ENCODE peak calls at places on chromosomes 16 and 17, in four cellular contexts. L is heart right ventricle, R is cardiac muscle cell, G is osteocyte. E is an unnamed sample.

GRCh38 chr17:67602974-67603373 is 114.8 kb upstream of the NOL11 start:
- DNase-seq in L (no peak), R (peak; percentile 49), G (no peak), E (peak; percentile 36)

GRCh38 chr17:60327122-60327869 is 64.6 kb downstream of the USP32 start:
- DNase-seq in L (no peak), R (no peak), G (no peak), E (no peak)

GRCh38 chr16:564690-565419 is 1.9 kb upstream of the NHLRC4 start:
- DNase-seq in R (no peak), L (no peak), G (no peak), E (no peak)

GRCh38 chr17:4607773-4608187 is 23.5 kb downstream of the SMTNL2 start:
- DNase-seq in G (no peak), R (peak; percentile 89), L (peak; percentile 82), E (no peak)

GRCh38 chr16:14485131-14485551 is 144.9 kb downstream of the PARN start:
- DNase-seq in R (peak; percentile 27), L (no peak), G (no peak), E (no peak)

GRCh38 chr17:2406903-2407790 is 6.3 kb upstream of the MNT start:
- DNase-seq in L (peak; percentile 69), G (no peak), R (peak; percentile 79), E (no peak)

GRCh38 chr17:8552582-8553320 is 77.8 kb downstream of the MYH10 start:
- DNase-seq in L (no peak), R (no peak), G (no peak), E (no peak)

GRCh38 chr17:37527249-37527851 is 37.7 kb downstream of the DUSP14 start:
- DNase-seq in L (no peak), G (no peak), R (peak; percentile 62), E (peak; percentile 48)

GRCh38 chr17:60095381-60095780 is 16.7 kb upstream of the HEATR6 start:
- DNase-seq in G (no peak), R (no peak), L (no peak), E (no peak)

GRCh38 chr16:66842765-66843164 is 1.4 kb upstream of the CA7 start:
- DNase-seq in L (no peak), G (no peak), R (no peak), E (no peak)

GRCh38 chr16:56889206-56889605 is 24.2 kb downstream of the SLC12A3 start:
- DNase-seq in L (no peak), R (no peak), G (no peak), E (no peak)

GRCh38 chr16:88632587-88632930 is 5.8 kb upstream of the IL17C start:
- DNase-seq in R (no peak), G (no peak), L (no peak), E (no peak)

GRCh38 chr17:76491271-76492184 is 9.7 kb downstream of the RHBDF2 start:
- DNase-seq in R (no peak), G (no peak), L (no peak), E (no peak)

GRCh38 chr16:17161034-17161433 is 309.7 kb downstream of the XYLT1 start:
- DNase-seq in G (no peak), R (no peak), L (no peak), E (no peak)

GRCh38 chr17:14152726-14153125 is 83.4 kb downstream of the COX10 start:
- DNase-seq in G (no peak), R (no peak), L (peak; percentile 29), E (no peak)

GRCh38 chr16:49464877-49465504 is 91.4 kb downstream of the C16orf78 start:
- DNase-seq in G (peak; percentile 81), L (no peak), R (no peak), E (peak; percentile 30)

GRCh38 chr17:82917656-82918345 is 78.0 kb upstream of the ZNF750 start:
- DNase-seq in G (no peak), L (no peak), R (peak; percentile 52), E (no peak)

GRCh38 chr17:43846221-43846712 is 709 bp upstream of the CD300LG start:
- DNase-seq in R (peak; percentile 88), L (peak; percentile 87), G (peak; percentile 94), E (peak; percentile 67)

GRCh38 chr17:3986939-3987335 is 22.7 kb upstream of the ATP2A3 start:
- DNase-seq in L (no peak), R (no peak), G (no peak), E (no peak)

GRCh38 chr16:85924675-85925074 is 25.7 kb downstream of the IRF8 start:
- DNase-seq in G (no peak), R (peak; percentile 35), L (no peak), E (no peak)

GRCh38 chr16:6103561-6103960 is 1006.0 kb upstream of the EEF2KMT start:
- DNase-seq in G (no peak), L (no peak), R (no peak), E (no peak)

GRCh38 chr16:65122974-65123845 is 1.3 kb upstream of the CDH11 start:
- DNase-seq in G (peak; percentile 90), R (peak; percentile 81), L (peak; percentile 58), E (peak; percentile 49)

GRCh38 chr16:25051446-25052160 is 36.4 kb upstream of the ARHGAP17 start:
- DNase-seq in L (no peak), G (no peak), R (peak; percentile 37), E (no peak)

GRCh38 chr17:77287432-77288068 is 146.8 kb downstream of the SEC14L1 start:
- DNase-seq in R (peak; percentile 93), L (peak; percentile 64), G (no peak), E (peak; percentile 72)

GRCh38 chr16:2466667-2467300 is 4.3 kb upstream of the NTN3 start:
- DNase-seq in L (no peak), R (no peak), G (no peak), E (no peak)